ENCODE peak calls at places on chromosomes 2 and 18, in nine cellular contexts. W, D, N, R, U, A, E, F and P are unnamed samples.

GRCh38 chr2:199951023-199951422 is 4.3 kb downstream of the TYW5 start:
- DNase-seq in W (no peak), D (no peak), N (no peak), R (no peak), U (no peak), A (no peak), E (no peak), F (no peak), P (no peak)

GRCh38 chr2:20216130-20217025 is 8.6 kb downstream of the SDC1 start:
- DNase-seq in W (no peak), D (no peak), N (no peak), R (no peak), U (no peak), A (no peak), E (no peak), F (no peak), P (no peak)

GRCh38 chr2:212037062-212037461 is 501.5 kb downstream of the ERBB4 start:
- DNase-seq in W (no peak), D (no peak), N (no peak), R (no peak), U (no peak), A (no peak), E (no peak), F (no peak), P (no peak)

GRCh38 chr2:207082619-207083018 is 83.1 kb downstream of the KLF7 start:
- DNase-seq in W (no peak), D (no peak), N (no peak), R (no peak), U (no peak), A (no peak), E (no peak), F (no peak), P (no peak)

GRCh38 chr2:38922389-38922788 is 32.7 kb downstream of the ARHGEF33 start:
- DNase-seq in W (no peak), D (no peak), N (no peak), R (no peak), U (no peak), A (no peak), E (no peak), F (no peak), P (no peak)

GRCh38 chr2:134379293-134379692 is 125.4 kb downstream of the MGAT5 start:
- DNase-seq in W (no peak), D (no peak), N (no peak), R (no peak), U (peak), A (no peak), E (no peak), F (no peak), P (no peak)

GRCh38 chr2:62478093-62478580 is 27.9 kb downstream of the TMEM17 start:
- DNase-seq in W (no peak), D (no peak), N (peak), R (no peak), U (peak), A (peak), E (no peak), F (no peak), P (no peak)

GRCh38 chr2:218807626-218808025 is 24.0 kb downstream of the PRKAG3 start:
- DNase-seq in W (no peak), D (no peak), N (no peak), R (no peak), U (peak), A (no peak), E (no peak), F (no peak), P (no peak)

GRCh38 chr2:86646865-86647264 is 23.2 kb upstream of the RNF103 start:
- DNase-seq in W (no peak), D (no peak), N (no peak), R (no peak), U (no peak), A (no peak), E (no peak), F (no peak), P (no peak)

GRCh38 chr2:207256026-207256425 is 90.3 kb upstream of the KLF7 start:
- DNase-seq in W (no peak), D (no peak), N (no peak), R (peak), U (no peak), A (no peak), E (no peak), F (no peak), P (no peak)

GRCh38 chr2:192195548-192196418 is 1.1 kb upstream of the TMEFF2 start:
- DNase-seq in W (no peak), D (peak), N (no peak), R (peak), U (peak), A (no peak), E (peak), F (no peak), P (peak)

GRCh38 chr2:143685439-143686078 is 556.3 kb downstream of the ARHGAP15 start:
- DNase-seq in W (no peak), D (no peak), N (no peak), R (no peak), U (no peak), A (no peak), E (no peak), F (no peak), P (no peak)

GRCh38 chr18:13545955-13546354 is 180.4 kb downstream of the FAM210A start:
- DNase-seq in W (no peak), D (no peak), N (no peak), R (no peak), U (no peak), A (no peak), E (no peak), F (no peak), P (no peak)

GRCh38 chr2:31429759-31430438 is 15.4 kb upstream of the XDH start:
- DNase-seq in W (no peak), D (no peak), N (no peak), R (no peak), U (peak), A (peak), E (no peak), F (no peak), P (no peak)

GRCh38 chr2:1736045-1736444 is 8.3 kb downstream of the PXDN start:
- DNase-seq in W (no peak), D (no peak), N (no peak), R (no peak), U (peak), A (no peak), E (no peak), F (no peak), P (no peak)

GRCh38 chr2:134489732-134490384 is 228.9 kb downstream of the TMEM163 start:
- DNase-seq in W (no peak), D (no peak), N (no peak), R (no peak), U (no peak), A (no peak), E (no peak), F (no peak), P (no peak)

GRCh38 chr2:237201461-237202287 is 116.0 kb downstream of the COPS8 start:
- DNase-seq in W (no peak), D (no peak), N (no peak), R (no peak), U (peak), A (peak), E (peak), F (peak), P (no peak)

GRCh38 chr2:65778126-65778525 is 345.7 kb upstream of the SPRED2 start:
- DNase-seq in W (no peak), D (no peak), N (no peak), R (no peak), U (no peak), A (no peak), E (no peak), F (no peak), P (no peak)

GRCh38 chr2:133788391-133788790 is 220.1 kb upstream of the NCKAP5 start:
- DNase-seq in W (no peak), D (no peak), N (no peak), R (no peak), U (peak), A (no peak), E (no peak), F (no peak), P (no peak)

GRCh38 chr2:9558948-9559381 is 3.3 kb upstream of the ADAM17 start:
- DNase-seq in W (no peak), D (no peak), N (no peak), R (no peak), U (peak), A (peak), E (no peak), F (peak), P (no peak)

GRCh38 chr2:100126172-100126571 is 16.2 kb downstream of the AFF3 start:
- DNase-seq in W (no peak), D (peak), N (no peak), R (no peak), U (no peak), A (no peak), E (no peak), F (no peak), P (no peak)

GRCh38 chr2:86249176-86249842 is 50.1 kb downstream of the MRPL35 start:
- DNase-seq in W (no peak), D (no peak), N (no peak), R (no peak), U (peak), A (no peak), E (no peak), F (peak), P (peak)

GRCh38 chr18:9831723-9832199 is 54.0 kb upstream of the TXNDC2 start:
- DNase-seq in W (no peak), D (no peak), N (no peak), R (no peak), U (no peak), A (no peak), E (no peak), F (no peak), P (no peak)

GRCh38 chr2:48045613-48046012 is 139.3 kb upstream of the FBXO11 start:
- DNase-seq in W (no peak), D (no peak), N (no peak), R (no peak), U (no peak), A (no peak), E (peak), F (no peak), P (no peak)

GRCh38 chr2:62527478-62528210 is 21.6 kb upstream of the TMEM17 start:
- DNase-seq in W (no peak), D (no peak), N (no peak), R (no peak), U (no peak), A (no peak), E (no peak), F (no peak), P (no peak)

GRCh38 chr2:232419245-232420072 is 12.8 kb downstream of the ALPG start:
- DNase-seq in W (no peak), D (no peak), N (no peak), R (no peak), U (no peak), A (no peak), E (no peak), F (no peak), P (no peak)

GRCh38 chr2:100889286-100889685 is 69.3 kb downstream of the NPAS2 start:
- DNase-seq in W (no peak), D (no peak), N (no peak), R (no peak), U (no peak), A (no peak), E (no peak), F (no peak), P (no peak)

GRCh38 chr2:218659258-218659987 is at the start of the genes BCS1L and ZNF142:
- DNase-seq in W (peak), D (peak), N (peak), R (peak), U (peak), A (peak), E (peak), F (no peak), P (peak)